ENCODE peak calls at places on chromosomes 7 and 10, in eight cellular contexts. V is upper lobe of left lung, B is body of pancreas, I is transverse colon, S is spleen, M is uterus, G is heart left ventricle, P is right lobe of liver. E is an unnamed sample. For H3K27me3, the result is how much of the 10 kb centered on the place peaks cover.

GRCh38 chr7:97844036-97844435 is 28.2 kb downstream of the ASNS start:
- DNase-seq in P (no peak), I (no peak), V (no peak), M (no peak), G (no peak), B (no peak), S (no peak), E (no peak)

GRCh38 chr10:62650411-62650810 is 154.1 kb upstream of the ADO start:
- DNase-seq in P (no peak), G (no peak), S (no peak), V (no peak), M (no peak), I (no peak), B (no peak), E (no peak)

GRCh38 chr10:92834981-92835380 is 13.3 kb upstream of the EXOC6 start:
- DNase-seq in G (no peak), B (no peak), P (no peak), V (no peak), S (no peak), I (no peak), M (no peak), E (no peak)

GRCh38 chr7:83150310-83150709 is 12.4 kb downstream of the PCLO start:
- DNase-seq in P (no peak), M (no peak), G (no peak), I (no peak), S (no peak), V (no peak), B (no peak), E (no peak)

GRCh38 chr10:689433-690226 is at the start of gene DIP2C:
- DNase-seq in V (peak), B (peak), M (peak), P (peak), G (peak), I (peak), S (no peak), E (peak)

GRCh38 chr10:3754727-3755439 is 30.1 kb downstream of the KLF6 start:
- DNase-seq in I (no peak), G (no peak), M (no peak), S (no peak), P (no peak), V (no peak), B (no peak), E (no peak)

GRCh38 chr7:152673902-152674301 is 2.0 kb downstream of the XRCC2 start:
- DNase-seq in I (no peak), B (no peak), M (no peak), V (no peak), P (no peak), G (no peak), S (no peak), E (no peak)

GRCh38 chr10:75776738-75777504 is 345.5 kb downstream of the LRMDA start:
- DNase-seq in I (no peak), S (no peak), B (peak), P (peak), V (no peak), M (no peak), G (no peak), E (no peak)

GRCh38 chr10:78438094-78438906 is 404.6 kb downstream of the RPS24 start:
- DNase-seq in B (no peak), V (no peak), M (no peak), P (no peak), S (no peak), G (no peak), I (no peak), E (peak)

GRCh38 chr10:1127629-1128028 is 71.4 kb downstream of the WDR37 start:
- DNase-seq in S (no peak), G (no peak), M (no peak), P (no peak), B (no peak), V (no peak), I (no peak), E (no peak)

GRCh38 chr7:22635349-22635748 is 91.7 kb upstream of the IL6 start:
- DNase-seq in P (no peak), S (no peak), B (no peak), I (no peak), V (no peak), M (no peak), G (no peak), E (no peak)

GRCh38 chr10:45418859-45419672 is 45.0 kb downstream of the ALOX5 start:
- DNase-seq in S (peak), P (peak), G (peak), M (peak), V (peak), I (peak), B (no peak), E (peak)
- TF ChIP-seq POLR2A in S (no peak), P (peak), G (no peak), M (peak), V (no peak), I (peak), B (peak), E (peak)

GRCh38 chr10:132183046-132183445 is 3.7 kb upstream of the DPYSL4 start:
- DNase-seq in B (peak), S (peak), I (no peak), V (no peak), P (peak), G (peak), M (no peak), E (peak)
- H3K27me3 ChIP-seq in B (under half), S (half or more), I (half or more), V (under half), P (under half), G (under half), M (under half), E (under half)

DNA sequence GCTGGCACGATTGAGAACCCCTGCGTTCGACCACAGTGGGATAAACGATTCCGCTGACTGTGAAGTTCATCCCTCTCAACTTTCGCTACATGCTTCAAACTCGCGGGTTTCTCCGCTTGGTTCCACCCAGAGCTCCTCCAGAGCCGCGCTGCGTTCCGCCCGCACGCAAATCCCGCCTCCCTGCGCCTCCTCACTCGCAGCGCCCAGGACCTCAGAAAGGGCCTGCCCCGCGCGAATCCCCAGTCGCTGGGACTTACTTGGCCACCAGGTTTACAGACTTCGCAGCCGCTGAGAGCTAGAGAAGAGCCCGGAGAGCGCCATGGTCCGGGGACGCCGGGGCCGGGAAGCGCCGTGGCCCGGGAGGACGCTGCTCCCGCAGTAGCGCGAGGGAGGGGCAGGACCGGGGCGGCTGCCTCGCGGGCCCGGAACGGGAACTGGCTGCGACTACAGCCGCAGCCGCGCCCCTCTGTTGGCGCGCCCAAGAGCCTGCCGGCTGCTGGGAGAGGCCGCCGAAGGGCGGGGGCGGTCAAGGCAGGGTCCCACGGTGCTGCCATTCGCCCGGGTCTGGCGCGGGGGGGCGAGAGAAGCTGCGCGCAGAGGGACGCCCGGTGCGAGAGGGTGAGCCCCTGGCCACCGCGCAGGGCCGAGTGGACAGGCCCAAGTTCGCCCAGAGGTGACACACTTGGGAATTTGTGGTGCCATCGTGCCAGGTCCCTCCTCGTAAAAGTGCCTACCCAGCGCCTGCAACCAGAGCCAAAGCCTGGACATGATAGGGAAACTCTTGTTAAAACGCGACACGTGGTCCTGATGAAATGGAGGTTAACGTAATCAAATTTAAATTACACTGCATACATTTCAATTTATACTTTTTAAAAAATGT is at the start of gene NOD1:
- DNase-seq in I (peak), S (peak), B (peak), G (peak), P (peak), V (peak), M (peak), E (peak)
- TF ChIP-seq POLR2A in I (peak), S (peak), B (peak), G (no peak), P (peak), V (peak), M (peak), E (peak)

GRCh38 chr7:1736469-1736817 is 66.4 kb downstream of the ELFN1 start:
- DNase-seq in S (no peak), I (no peak), V (no peak), G (no peak), P (no peak), B (no peak), M (no peak), E (no peak)

GRCh38 chr7:1737956-1738355 is 67.9 kb downstream of the ELFN1 start:
- DNase-seq in B (no peak), M (no peak), I (no peak), S (no peak), P (no peak), V (peak), G (no peak), E (no peak)

GRCh38 chr7:1736826-1737225 is 66.7 kb downstream of the ELFN1 start:
- DNase-seq in G (no peak), P (no peak), S (no peak), B (no peak), I (no peak), M (no peak), V (peak), E (no peak)

GRCh38 chr7:1738511-1738910 is 68.4 kb downstream of the ELFN1 start:
- DNase-seq in I (no peak), V (peak), M (no peak), P (no peak), G (no peak), S (no peak), B (no peak), E (no peak)

DNA sequence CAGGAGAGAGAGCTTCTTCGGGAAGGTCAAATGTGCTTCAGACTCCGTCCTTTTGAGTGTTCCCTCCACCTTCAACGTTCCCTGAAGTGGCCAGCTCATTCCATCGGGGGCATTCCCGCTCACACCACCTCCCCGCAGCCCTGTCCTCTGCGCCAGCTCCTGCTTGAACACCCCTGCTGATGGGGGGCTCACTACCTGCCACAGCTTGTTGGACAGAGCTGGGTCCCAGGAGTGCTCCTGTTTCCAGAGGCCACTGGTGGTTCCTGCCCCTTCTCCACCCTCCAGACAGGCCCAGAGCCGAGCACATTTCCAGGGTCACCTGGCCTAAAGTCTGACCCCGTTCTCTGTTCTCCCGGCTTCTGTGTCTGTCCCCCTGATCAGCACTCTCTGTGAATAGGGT is 67.4 kb downstream of the ELFN1 start:
- DNase-seq in M (no peak), B (no peak), P (no peak), I (no peak), G (no peak), V (no peak), S (no peak), E (no peak)
- H3K27me3 ChIP-seq in M (under half), B (under half), P (under half), I (under half), G (under half), V (under half), S (under half), E (under half)

GRCh38 chr7:143882020-143882610 is 19.9 kb downstream of the TCAF1 start:
- DNase-seq in S (no peak), V (peak), I (peak), B (no peak), G (peak), P (peak), M (peak), E (peak)
- TF ChIP-seq POLR2A in S (no peak), V (no peak), I (no peak), B (no peak), G (no peak), P (no peak), M (no peak), E (no peak)

GRCh38 chr10:123649672-123650071 is 16.5 kb upstream of the GPR26 start:
- DNase-seq in V (no peak), G (no peak), S (no peak), P (no peak), M (no peak), I (no peak), B (no peak), E (no peak)
- H3K27me3 ChIP-seq in V (under half), G (under half), S (under half), P (under half), M (under half), I (under half), B (under half), E (under half)

GRCh38 chr7:39300276-39300675 is 265.9 kb upstream of the YAE1 start:
- DNase-seq in B (no peak), M (no peak), V (no peak), I (no peak), P (no peak), S (no peak), G (no peak), E (no peak)
- TF ChIP-seq POLR2A in B (no peak), M (no peak), V (no peak), I (no peak), P (no peak), S (no peak), G (no peak), E (no peak)

GRCh38 chr7:155513543-155514285 is 32.6 kb downstream of the CNPY1 start:
- DNase-seq in B (no peak), I (no peak), G (no peak), M (no peak), S (no peak), P (no peak), V (no peak), E (no peak)

GRCh38 chr7:155517452-155517851 is 28.9 kb downstream of the CNPY1 start:
- DNase-seq in S (no peak), V (no peak), G (no peak), M (no peak), I (no peak), P (no peak), B (no peak), E (no peak)

GRCh38 chr7:155514296-155514695 is 32.1 kb downstream of the CNPY1 start:
- DNase-seq in P (no peak), M (no peak), B (no peak), G (no peak), I (no peak), V (no peak), S (no peak), E (no peak)

GRCh38 chr7:155516466-155516865 is 29.9 kb downstream of the CNPY1 start:
- DNase-seq in I (no peak), S (no peak), B (no peak), M (no peak), V (no peak), G (no peak), P (no peak), E (no peak)

DNA sequence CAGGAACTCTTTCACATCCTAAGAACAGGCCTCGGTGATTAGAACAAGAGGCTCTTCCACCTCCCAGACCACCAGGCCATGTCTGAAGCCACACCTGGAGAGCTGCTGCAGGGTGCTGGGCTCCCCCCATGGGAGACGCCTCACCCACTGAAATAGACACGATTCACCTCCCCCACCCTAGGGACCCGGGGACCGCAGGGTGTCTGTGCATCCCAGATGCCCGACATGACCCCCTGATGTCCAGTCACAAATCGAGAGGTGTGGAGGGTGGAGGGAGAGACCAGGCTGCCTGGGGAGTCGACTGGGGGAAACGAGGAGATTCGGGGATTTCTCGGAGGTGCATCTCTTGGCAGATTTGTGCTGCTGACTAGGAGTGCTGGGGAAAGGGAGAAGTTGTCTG is 31.0 kb downstream of the CNPY1 start:
- DNase-seq in G (no peak), M (no peak), P (no peak), S (no peak), I (no peak), B (no peak), V (no peak), E (no peak)
- H3K27me3 ChIP-seq in G (under half), M (under half), P (under half), S (half or more), I (half or more), B (under half), V (under half), E (half or more)

GRCh38 chr7:123198668-123199652 is 809 bp downstream of the SLC13A1 start:
- DNase-seq in G (no peak), M (no peak), P (no peak), I (no peak), S (no peak), V (no peak), B (peak), E (no peak)
- TF ChIP-seq POLR2A in G (no peak), M (no peak), P (no peak), I (no peak), S (no peak), V (no peak), B (no peak), E (no peak)

GRCh38 chr10:48656241-48656921 is 28.3 kb upstream of the WDFY4 start:
- DNase-seq in M (peak), S (peak), I (peak), G (peak), P (peak), V (peak), B (peak), E (peak)
- H3K27me3 ChIP-seq in M (under half), S (half or more), I (under half), G (under half), P (under half), V (under half), B (under half), E (under half)